ENCODE peak calls at places on chromosomes 7 and 10, in five cellular contexts. One of them, this sample, is unnamed.

GRCh38 chr7:85150624-85151023 is 36.2 kb downstream of the SEMA3D start:
- DNase-seq in tibial artery: no peak
- DNase-seq in CD8-positive, alpha-beta T cell: no peak
- DNase-seq in CD8-positive, alpha-beta memory T cell: no peak
- DNase-seq in fibroblast of mammary gland: no peak
- DNase-seq in this sample: no peak

GRCh38 chr7:131027287-131027773 is 293.3 kb upstream of the KLF14 start:
- DNase-seq in tibial artery: peak
- DNase-seq in CD8-positive, alpha-beta T cell: no peak
- DNase-seq in CD8-positive, alpha-beta memory T cell: peak
- DNase-seq in fibroblast of mammary gland: peak
- DNase-seq in this sample: no peak

GRCh38 chr7:25559581-25560367 is 331.5 kb upstream of the NPVF start:
- DNase-seq in tibial artery: no peak
- DNase-seq in CD8-positive, alpha-beta T cell: no peak
- DNase-seq in CD8-positive, alpha-beta memory T cell: no peak
- DNase-seq in fibroblast of mammary gland: no peak
- DNase-seq in this sample: no peak

GRCh38 chr7:517848-518629 is 1.6 kb downstream of the PDGFA start:
- DNase-seq in tibial artery: peak
- DNase-seq in CD8-positive, alpha-beta T cell: no peak
- DNase-seq in CD8-positive, alpha-beta memory T cell: no peak
- DNase-seq in fibroblast of mammary gland: peak
- DNase-seq in this sample: no peak

GRCh38 chr7:17546206-17546998 is 247.9 kb downstream of the AHR start:
- DNase-seq in tibial artery: no peak
- DNase-seq in CD8-positive, alpha-beta T cell: no peak
- DNase-seq in CD8-positive, alpha-beta memory T cell: no peak
- DNase-seq in fibroblast of mammary gland: peak
- DNase-seq in this sample: no peak

GRCh38 chr7:568681-569035 is 49.0 kb upstream of the PDGFA start:
- DNase-seq in tibial artery: no peak
- DNase-seq in CD8-positive, alpha-beta T cell: no peak
- DNase-seq in CD8-positive, alpha-beta memory T cell: no peak
- DNase-seq in fibroblast of mammary gland: peak
- DNase-seq in this sample: no peak

GRCh38 chr7:4763091-4763793 is 12.2 kb upstream of the AP5Z1 start:
- DNase-seq in tibial artery: no peak
- DNase-seq in CD8-positive, alpha-beta T cell: no peak
- DNase-seq in CD8-positive, alpha-beta memory T cell: no peak
- DNase-seq in fibroblast of mammary gland: no peak
- DNase-seq in this sample: no peak

GRCh38 chr10:70052462-70053211 is at the start of gene MACROH2A2:
- DNase-seq in tibial artery: peak
- DNase-seq in CD8-positive, alpha-beta T cell: no peak
- DNase-seq in CD8-positive, alpha-beta memory T cell: no peak
- DNase-seq in fibroblast of mammary gland: peak
- DNase-seq in this sample: no peak

GRCh38 chr10:132208489-132209050 is 21.8 kb downstream of the DPYSL4 start:
- DNase-seq in tibial artery: no peak
- DNase-seq in CD8-positive, alpha-beta T cell: no peak
- DNase-seq in CD8-positive, alpha-beta memory T cell: no peak
- DNase-seq in fibroblast of mammary gland: no peak
- DNase-seq in this sample: no peak

GRCh38 chr10:62029401-62029800 is 127.9 kb downstream of the ARID5B start:
- DNase-seq in tibial artery: no peak
- DNase-seq in CD8-positive, alpha-beta T cell: no peak
- DNase-seq in CD8-positive, alpha-beta memory T cell: no peak
- DNase-seq in fibroblast of mammary gland: no peak
- DNase-seq in this sample: no peak

GRCh38 chr10:10786334-10787090 is 231.2 kb upstream of the CELF2 start:
- DNase-seq in tibial artery: no peak
- DNase-seq in CD8-positive, alpha-beta T cell: no peak
- DNase-seq in CD8-positive, alpha-beta memory T cell: no peak
- DNase-seq in fibroblast of mammary gland: peak
- DNase-seq in this sample: no peak

GRCh38 chr7:12749069-12749468 is 61.6 kb downstream of the ARL4A start:
- DNase-seq in tibial artery: no peak
- DNase-seq in CD8-positive, alpha-beta T cell: no peak
- DNase-seq in CD8-positive, alpha-beta memory T cell: no peak
- DNase-seq in fibroblast of mammary gland: no peak
- DNase-seq in this sample: no peak

GRCh38 chr7:20194586-20194985 is 22.6 kb downstream of the MACC1 start:
- DNase-seq in tibial artery: no peak
- DNase-seq in CD8-positive, alpha-beta T cell: no peak
- DNase-seq in CD8-positive, alpha-beta memory T cell: no peak
- DNase-seq in fibroblast of mammary gland: no peak
- DNase-seq in this sample: no peak

GRCh38 chr10:32446701-32447406 is 914 bp downstream of the CCDC7 start:
- DNase-seq in tibial artery: no peak
- DNase-seq in CD8-positive, alpha-beta T cell: no peak
- DNase-seq in CD8-positive, alpha-beta memory T cell: no peak
- DNase-seq in fibroblast of mammary gland: peak
- DNase-seq in this sample: no peak

GRCh38 chr7:44275829-44276570 is 49.4 kb downstream of the CAMK2B start:
- DNase-seq in tibial artery: no peak
- DNase-seq in CD8-positive, alpha-beta T cell: no peak
- DNase-seq in CD8-positive, alpha-beta memory T cell: no peak
- DNase-seq in fibroblast of mammary gland: no peak
- DNase-seq in this sample: no peak

GRCh38 chr10:44983066-44983894 is 4.7 kb upstream of the DEPP1 start:
- DNase-seq in tibial artery: peak
- DNase-seq in CD8-positive, alpha-beta T cell: no peak
- DNase-seq in CD8-positive, alpha-beta memory T cell: no peak
- DNase-seq in fibroblast of mammary gland: no peak
- DNase-seq in this sample: no peak

GRCh38 chr10:35446439-35446838 is 110.1 kb downstream of the CCNY start:
- DNase-seq in tibial artery: no peak
- DNase-seq in CD8-positive, alpha-beta T cell: no peak
- DNase-seq in CD8-positive, alpha-beta memory T cell: no peak
- DNase-seq in fibroblast of mammary gland: peak
- DNase-seq in this sample: no peak

GRCh38 chr10:115049957-115050356 is 43.2 kb upstream of the ATRNL1 start:
- DNase-seq in tibial artery: no peak
- DNase-seq in CD8-positive, alpha-beta T cell: no peak
- DNase-seq in CD8-positive, alpha-beta memory T cell: no peak
- DNase-seq in fibroblast of mammary gland: no peak
- DNase-seq in this sample: no peak

GRCh38 chr10:125455855-125456254 is 227.1 kb downstream of the TEX36 start:
- DNase-seq in tibial artery: no peak
- DNase-seq in CD8-positive, alpha-beta T cell: no peak
- DNase-seq in CD8-positive, alpha-beta memory T cell: no peak
- DNase-seq in fibroblast of mammary gland: no peak
- DNase-seq in this sample: no peak

GRCh38 chr7:32937344-32938174 is 19.7 kb upstream of the FKBP9 start:
- DNase-seq in tibial artery: peak
- DNase-seq in CD8-positive, alpha-beta T cell: no peak
- DNase-seq in CD8-positive, alpha-beta memory T cell: no peak
- DNase-seq in fibroblast of mammary gland: peak
- DNase-seq in this sample: no peak

GRCh38 chr10:51999089-51999488 is 299.7 kb upstream of the CSTF2T start:
- DNase-seq in tibial artery: no peak
- DNase-seq in CD8-positive, alpha-beta T cell: no peak
- DNase-seq in CD8-positive, alpha-beta memory T cell: no peak
- DNase-seq in fibroblast of mammary gland: peak
- DNase-seq in this sample: no peak

GRCh38 chr10:790821-791551 is 101.5 kb upstream of the DIP2C start:
- DNase-seq in tibial artery: no peak
- DNase-seq in CD8-positive, alpha-beta T cell: no peak
- DNase-seq in CD8-positive, alpha-beta memory T cell: no peak
- DNase-seq in fibroblast of mammary gland: no peak
- DNase-seq in this sample: no peak

GRCh38 chr7:116713918-116714317 is 41.9 kb downstream of the MET start:
- DNase-seq in tibial artery: no peak
- DNase-seq in CD8-positive, alpha-beta T cell: no peak
- DNase-seq in CD8-positive, alpha-beta memory T cell: no peak
- DNase-seq in fibroblast of mammary gland: peak
- DNase-seq in this sample: no peak

GRCh38 chr7:7148799-7149481 is 33.4 kb upstream of the C1GALT1 start:
- DNase-seq in tibial artery: no peak
- DNase-seq in CD8-positive, alpha-beta T cell: no peak
- DNase-seq in CD8-positive, alpha-beta memory T cell: no peak
- DNase-seq in fibroblast of mammary gland: no peak
- DNase-seq in this sample: no peak

GRCh38 chr10:27661511-27662286 is 83.9 kb downstream of the MKX start:
- DNase-seq in tibial artery: no peak
- DNase-seq in CD8-positive, alpha-beta T cell: no peak
- DNase-seq in CD8-positive, alpha-beta memory T cell: no peak
- DNase-seq in fibroblast of mammary gland: peak
- DNase-seq in this sample: no peak

GRCh38 chr7:100091411-100092181 is 2.8 kb downstream of the COPS6 start:
- DNase-seq in tibial artery: no peak
- DNase-seq in CD8-positive, alpha-beta T cell: no peak
- DNase-seq in CD8-positive, alpha-beta memory T cell: no peak
- DNase-seq in fibroblast of mammary gland: no peak
- DNase-seq in this sample: no peak

GRCh38 chr7:18792866-18793595 is 297.5 kb downstream of the HDAC9 start:
- DNase-seq in tibial artery: no peak
- DNase-seq in CD8-positive, alpha-beta T cell: no peak
- DNase-seq in CD8-positive, alpha-beta memory T cell: no peak
- DNase-seq in fibroblast of mammary gland: no peak
- DNase-seq in this sample: no peak

GRCh38 chr10:60615551-60615950 is 162.7 kb upstream of the CDK1 start:
- DNase-seq in tibial artery: no peak
- DNase-seq in CD8-positive, alpha-beta T cell: no peak
- DNase-seq in CD8-positive, alpha-beta memory T cell: no peak
- DNase-seq in fibroblast of mammary gland: no peak
- DNase-seq in this sample: no peak

GRCh38 chr10:6528198-6528950 is 51.7 kb downstream of the PRKCQ start:
- DNase-seq in tibial artery: no peak
- DNase-seq in CD8-positive, alpha-beta T cell: no peak
- DNase-seq in CD8-positive, alpha-beta memory T cell: no peak
- DNase-seq in fibroblast of mammary gland: no peak
- DNase-seq in this sample: no peak

GRCh38 chr7:75813084-75813483 is 522 bp downstream of the CCL24 start:
- DNase-seq in tibial artery: no peak
- DNase-seq in CD8-positive, alpha-beta T cell: no peak
- DNase-seq in CD8-positive, alpha-beta memory T cell: no peak
- DNase-seq in fibroblast of mammary gland: peak
- DNase-seq in this sample: no peak

GRCh38 chr10:112159469-112159868 is 24.1 kb downstream of the GPAM start:
- DNase-seq in tibial artery: no peak
- DNase-seq in CD8-positive, alpha-beta T cell: no peak
- DNase-seq in CD8-positive, alpha-beta memory T cell: no peak
- DNase-seq in fibroblast of mammary gland: no peak
- DNase-seq in this sample: no peak

GRCh38 chr7:34748244-34749039 is 90.4 kb downstream of the NPSR1 start:
- DNase-seq in tibial artery: no peak
- DNase-seq in CD8-positive, alpha-beta T cell: no peak
- DNase-seq in CD8-positive, alpha-beta memory T cell: no peak
- DNase-seq in fibroblast of mammary gland: peak
- DNase-seq in this sample: no peak

GRCh38 chr10:66394287-66395063 is 531.4 kb upstream of the LRRTM3 start:
- DNase-seq in tibial artery: no peak
- DNase-seq in CD8-positive, alpha-beta T cell: no peak
- DNase-seq in CD8-positive, alpha-beta memory T cell: no peak
- DNase-seq in fibroblast of mammary gland: no peak
- DNase-seq in this sample: no peak

GRCh38 chr7:19024261-19024660 is 93.2 kb downstream of the TWIST1 start:
- DNase-seq in tibial artery: no peak
- DNase-seq in CD8-positive, alpha-beta T cell: no peak
- DNase-seq in CD8-positive, alpha-beta memory T cell: no peak
- DNase-seq in fibroblast of mammary gland: peak
- DNase-seq in this sample: no peak

GRCh38 chr7:78479348-78479747 is 680.8 kb downstream of the PHTF2 start:
- DNase-seq in tibial artery: no peak
- DNase-seq in CD8-positive, alpha-beta T cell: no peak
- DNase-seq in CD8-positive, alpha-beta memory T cell: no peak
- DNase-seq in fibroblast of mammary gland: no peak
- DNase-seq in this sample: no peak

GRCh38 chr10:86212391-86212700 is 154.2 kb downstream of the GRID1 start:
- DNase-seq in tibial artery: no peak
- DNase-seq in CD8-positive, alpha-beta T cell: no peak
- DNase-seq in CD8-positive, alpha-beta memory T cell: no peak
- DNase-seq in fibroblast of mammary gland: no peak
- DNase-seq in this sample: no peak

GRCh38 chr10:24953350-24954074 is 1.1 kb upstream of the PRTFDC1 start:
- DNase-seq in tibial artery: no peak
- DNase-seq in CD8-positive, alpha-beta T cell: no peak
- DNase-seq in CD8-positive, alpha-beta memory T cell: no peak
- DNase-seq in fibroblast of mammary gland: peak
- DNase-seq in this sample: no peak
- H3K4me3 ChIP-seq in tibial artery: peak
- H3K4me3 ChIP-seq in CD8-positive, alpha-beta T cell: peak
- H3K4me3 ChIP-seq in CD8-positive, alpha-beta memory T cell: peak
- H3K4me3 ChIP-seq in fibroblast of mammary gland: peak
- H3K4me3 ChIP-seq in this sample: peak

GRCh38 chr7:151019130-151019447 is 5.2 kb downstream of the ATG9B start:
- DNase-seq in tibial artery: no peak
- DNase-seq in CD8-positive, alpha-beta T cell: no peak
- DNase-seq in CD8-positive, alpha-beta memory T cell: no peak
- DNase-seq in fibroblast of mammary gland: no peak
- DNase-seq in this sample: no peak
- H3K4me3 ChIP-seq in tibial artery: no peak
- H3K4me3 ChIP-seq in CD8-positive, alpha-beta T cell: peak
- H3K4me3 ChIP-seq in CD8-positive, alpha-beta memory T cell: no peak
- H3K4me3 ChIP-seq in fibroblast of mammary gland: no peak
- H3K4me3 ChIP-seq in this sample: no peak

DNA sequence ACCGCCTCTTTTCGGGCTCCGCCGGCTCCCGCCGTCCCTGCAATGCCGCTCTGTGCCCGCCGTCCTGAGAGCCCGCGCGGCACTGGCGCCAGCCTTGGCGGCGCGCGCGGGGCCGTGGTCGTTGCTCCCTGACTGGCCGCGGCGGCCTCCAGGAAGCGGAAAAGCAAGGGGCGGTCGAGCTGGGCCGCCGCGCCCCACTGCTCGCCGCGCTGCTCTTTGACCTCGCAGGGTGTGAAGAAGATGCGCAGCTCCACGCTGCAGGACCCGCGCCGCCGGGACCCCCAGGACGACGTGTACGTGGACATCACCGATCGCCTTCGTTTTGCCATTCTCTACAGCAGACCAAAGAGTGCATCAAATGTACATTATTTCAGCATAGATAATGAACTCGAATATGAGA is at the start of gene CDC14C:
- DNase-seq in tibial artery: no peak
- DNase-seq in CD8-positive, alpha-beta T cell: no peak
- DNase-seq in CD8-positive, alpha-beta memory T cell: no peak
- DNase-seq in fibroblast of mammary gland: no peak
- DNase-seq in this sample: no peak
- H3K4me3 ChIP-seq in tibial artery: no peak
- H3K4me3 ChIP-seq in CD8-positive, alpha-beta T cell: no peak
- H3K4me3 ChIP-seq in CD8-positive, alpha-beta memory T cell: no peak
- H3K4me3 ChIP-seq in fibroblast of mammary gland: no peak
- H3K4me3 ChIP-seq in this sample: no peak

GRCh38 chr10:118596426-118597124 is 1.1 kb upstream of the PRLHR start:
- DNase-seq in tibial artery: no peak
- DNase-seq in CD8-positive, alpha-beta T cell: no peak
- DNase-seq in CD8-positive, alpha-beta memory T cell: no peak
- DNase-seq in fibroblast of mammary gland: no peak
- DNase-seq in this sample: no peak
- H3K4me3 ChIP-seq in tibial artery: no peak
- H3K4me3 ChIP-seq in CD8-positive, alpha-beta T cell: no peak
- H3K4me3 ChIP-seq in CD8-positive, alpha-beta memory T cell: no peak
- H3K4me3 ChIP-seq in fibroblast of mammary gland: no peak
- H3K4me3 ChIP-seq in this sample: no peak

GRCh38 chr7:37432240-37432917 is 16.3 kb downstream of the ELMO1 start:
- DNase-seq in tibial artery: no peak
- DNase-seq in CD8-positive, alpha-beta T cell: no peak
- DNase-seq in CD8-positive, alpha-beta memory T cell: no peak
- DNase-seq in fibroblast of mammary gland: no peak
- DNase-seq in this sample: peak
- H3K4me3 ChIP-seq in tibial artery: no peak
- H3K4me3 ChIP-seq in CD8-positive, alpha-beta T cell: no peak
- H3K4me3 ChIP-seq in CD8-positive, alpha-beta memory T cell: no peak
- H3K4me3 ChIP-seq in fibroblast of mammary gland: no peak
- H3K4me3 ChIP-seq in this sample: peak

GRCh38 chr10:29970576-29970975 is 88.8 kb downstream of the JCAD start:
- DNase-seq in tibial artery: no peak
- DNase-seq in CD8-positive, alpha-beta T cell: no peak
- DNase-seq in CD8-positive, alpha-beta memory T cell: no peak
- DNase-seq in fibroblast of mammary gland: no peak
- DNase-seq in this sample: no peak
- H3K4me3 ChIP-seq in tibial artery: no peak
- H3K4me3 ChIP-seq in CD8-positive, alpha-beta T cell: no peak
- H3K4me3 ChIP-seq in CD8-positive, alpha-beta memory T cell: no peak
- H3K4me3 ChIP-seq in fibroblast of mammary gland: no peak
- H3K4me3 ChIP-seq in this sample: no peak

This sample was measured in Jurkat, Clone E6-1.